ENCODE peak calls at places on chromosomes 4 and X, in nine cellular contexts. K is ACHN; H is fibroblast of lung; C is EH; T is foreskin fibroblast; N is stimulated activated CD8-positive, alpha-beta memory T cell treated with anti-CD3 and anti-CD28 coated beads, Interleukin-7, amount 100 ng/mL, for 1 hour; P is Calu3; G is substantia nigra; S is non-pigmented ciliary epithelial cell. U is an unnamed sample.

GRCh38 chrX:38142598-38142997 is 78.1 kb downstream of the SRPX start:
- DNase-seq in K (no peak), H (peak), C (peak), T (peak), N (no peak), P (no peak), G (no peak), S (peak), U (no peak)

GRCh38 chr4:112604590-112604989 is 32.1 kb downstream of the ZGRF1 start:
- DNase-seq in K (peak), H (peak), C (peak), T (peak), N (no peak), P (peak), G (peak), S (peak), U (peak)

GRCh38 chrX:134423606-134424005 is 36.4 kb upstream of the HPRT1 start:
- DNase-seq in K (peak), H (peak), C (peak), T (peak), N (no peak), P (no peak), G (no peak), S (no peak), U (no peak)

GRCh38 chr4:125316781-125317525 is 2.2 kb downstream of the FAT4 start:
- DNase-seq in K (peak), H (peak), C (peak), T (peak), N (no peak), P (peak), G (peak), S (no peak), U (no peak)

GRCh38 chrX:137575596-137576255 is 9.8 kb downstream of the ZIC3 start:
- DNase-seq in K (no peak), H (no peak), C (no peak), T (no peak), N (no peak), P (no peak), G (no peak), S (no peak), U (no peak)

GRCh38 chrX:149003863-149004660 is 501.0 kb downstream of the IDS start:
- DNase-seq in K (no peak), H (peak), C (no peak), T (no peak), N (no peak), P (no peak), G (no peak), S (peak), U (no peak)

GRCh38 chr4:86686741-86687140 is 92.6 kb downstream of the PTPN13 start:
- DNase-seq in K (no peak), H (no peak), C (no peak), T (no peak), N (no peak), P (no peak), G (no peak), S (no peak), U (no peak)

GRCh38 chr4:60737858-60738257 is 462.3 kb upstream of the ADGRL3 start:
- DNase-seq in K (no peak), H (no peak), C (peak), T (peak), N (no peak), P (no peak), G (no peak), S (no peak), U (no peak)

GRCh38 chrX:21946925-21947641 is 6.6 kb downstream of the SMS start:
- DNase-seq in K (no peak), H (peak), C (peak), T (peak), N (no peak), P (no peak), G (no peak), S (no peak), U (no peak)

GRCh38 chr4:94171616-94172015 is 36.0 kb upstream of the SMARCAD1 start:
- DNase-seq in K (peak), H (no peak), C (no peak), T (no peak), N (no peak), P (no peak), G (no peak), S (no peak), U (no peak)

GRCh38 chr4:108833041-108833440 is 70.2 kb upstream of the ETNPPL start:
- DNase-seq in K (no peak), H (no peak), C (no peak), T (peak), N (no peak), P (no peak), G (no peak), S (no peak), U (no peak)

GRCh38 chrX:53440631-53441517 is 6.7 kb upstream of the HSD17B10 start:
- DNase-seq in K (no peak), H (peak), C (peak), T (peak), N (no peak), P (peak), G (peak), S (no peak), U (peak)

GRCh38 chr4:164446516-164446915 is 307.4 kb upstream of the SMIM31 start:
- DNase-seq in K (no peak), H (peak), C (no peak), T (no peak), N (no peak), P (no peak), G (no peak), S (peak), U (no peak)

GRCh38 chrX:16671005-16671404 is 21.0 kb downstream of the S100G start:
- DNase-seq in K (peak), H (peak), C (peak), T (peak), N (no peak), P (peak), G (peak), S (no peak), U (no peak)

GRCh38 chr4:149914521-149915115 is 99.0 kb upstream of the IQCM start:
- DNase-seq in K (peak), H (peak), C (peak), T (peak), N (no peak), P (peak), G (no peak), S (no peak), U (peak)

GRCh38 chr4:156971168-156971601 is 414 bp downstream of the PDGFC start:
- DNase-seq in K (no peak), H (no peak), C (no peak), T (no peak), N (no peak), P (peak), G (peak), S (no peak), U (no peak)

GRCh38 chrX:34884693-34885277 is 57.8 kb upstream of the FAM47B start:
- DNase-seq in K (peak), H (peak), C (peak), T (peak), N (no peak), P (no peak), G (no peak), S (peak), U (no peak)

GRCh38 chr4:147480891-147481576 is at the start of gene EDNRA:
- DNase-seq in K (no peak), H (peak), C (peak), T (peak), N (no peak), P (peak), G (no peak), S (no peak), U (no peak)

GRCh38 chr4:14196141-14196540 is 568.6 kb upstream of the BOD1L1 start:
- DNase-seq in K (peak), H (peak), C (peak), T (peak), N (no peak), P (peak), G (no peak), S (no peak), U (peak)

GRCh38 chr4:165612936-165613335 is 234.1 kb downstream of the CPE start:
- DNase-seq in K (no peak), H (no peak), C (no peak), T (no peak), N (no peak), P (no peak), G (no peak), S (no peak), U (no peak)

GRCh38 chrX:16186380-16187007 is 19.2 kb downstream of the MAGEB17 start:
- DNase-seq in K (no peak), H (no peak), C (no peak), T (no peak), N (no peak), P (no peak), G (no peak), S (no peak), U (no peak)

U was measured in HS-27A.